ENCODE peak calls at places on chromosomes 3 and 15, in four cellular contexts. O, D, P and I are unnamed samples.
A peak's percentile ranks its signal among the peaks of the same experiment; 100 is the strongest.

GRCh38 chr3:103195201-103195600 is 760.4 kb downstream of the ZPLD1 start:
- DNase-seq in O (no peak), D (no peak), P (no peak), I (no peak)

GRCh38 chr15:42581272-42581730 is 5.9 kb downstream of the STARD9 start:
- DNase-seq in O (peak; percentile 57), D (peak; percentile 62), P (peak; percentile 29), I (peak; percentile 34)

GRCh38 chr15:74983725-74984231 is 11.6 kb upstream of the SCAMP5 start:
- DNase-seq in O (no peak), D (no peak), P (no peak), I (peak; percentile 40)

GRCh38 chr15:101613130-101614000 is 38.8 kb downstream of the TM2D3 start:
- DNase-seq in O (no peak), D (peak; percentile 65), P (no peak), I (no peak)

GRCh38 chr3:146163584-146163983 is 2.6 kb upstream of the PLOD2 start:
- DNase-seq in O (no peak), D (no peak), P (no peak), I (peak; percentile 89)

GRCh38 chr3:114758828-114759709 is 388.0 kb downstream of the ZBTB20 start:
- DNase-seq in O (no peak), D (peak; percentile 39), P (no peak), I (no peak)

GRCh38 chr3:122102191-122102935 is 47.2 kb downstream of the CD86 start:
- DNase-seq in O (no peak), D (no peak), P (no peak), I (no peak)

GRCh38 chr3:115800489-115801080 is 177.3 kb downstream of the GAP43 start:
- DNase-seq in O (no peak), D (no peak), P (no peak), I (peak; percentile 65)

GRCh38 chr15:63805993-63806980 is 27.5 kb downstream of the HERC1 start:
- DNase-seq in O (no peak), D (no peak), P (no peak), I (no peak)

GRCh38 chr3:149055575-149055974 is 30.8 kb downstream of the HLTF start:
- DNase-seq in O (no peak), D (no peak), P (no peak), I (no peak)

GRCh38 chr15:91243806-91244205 is 143.7 kb downstream of the SV2B start:
- DNase-seq in O (no peak), D (no peak), P (no peak), I (no peak)

GRCh38 chr15:74843445-74843828 is 481 bp upstream of the ULK3 start:
- DNase-seq in O (no peak), D (no peak), P (no peak), I (no peak)

GRCh38 chr3:190180268-190180667 is 59.6 kb upstream of the P3H2 start:
- DNase-seq in O (no peak), D (no peak), P (no peak), I (no peak)

GRCh38 chr3:149813367-149814281 is 609 bp downstream of the RNF13 start:
- DNase-seq in O (no peak), D (peak; percentile 47), P (peak; percentile 15), I (peak; percentile 17)

GRCh38 chr3:189404036-189404435 is 227.2 kb upstream of the TP63 start:
- DNase-seq in O (no peak), D (no peak), P (no peak), I (no peak)

GRCh38 chr3:13023251-13024055 is 49.8 kb downstream of the IQSEC1 start:
- DNase-seq in O (no peak), D (no peak), P (no peak), I (peak; percentile 13)

GRCh38 chr3:101861212-101861977 is 12.1 kb downstream of the NFKBIZ start:
- DNase-seq in O (no peak), D (no peak), P (no peak), I (no peak)

GRCh38 chr3:21140785-21141184 is 610.2 kb downstream of the ZNF385D start:
- DNase-seq in O (no peak), D (no peak), P (no peak), I (no peak)

GRCh38 chr3:61464785-61465184 is 96.6 kb upstream of the PTPRG start:
- DNase-seq in O (no peak), D (no peak), P (no peak), I (no peak)

GRCh38 chr15:90095521-90095959 is 6.7 kb downstream of the IDH2 start:
- DNase-seq in O (no peak), D (peak; percentile 70), P (no peak), I (no peak)

GRCh38 chr3:129615751-129616281 is 9.3 kb upstream of the PLXND1 start:
- DNase-seq in O (no peak), D (no peak), P (no peak), I (no peak)

GRCh38 chr3:48414376-48415250 is 15.3 kb downstream of the PLXNB1 start:
- DNase-seq in O (no peak), D (no peak), P (no peak), I (no peak)

GRCh38 chr3:150925751-150926201 is 20.5 kb upstream of the MINDY4B start:
- DNase-seq in O (peak; percentile 61), D (peak; percentile 50), P (peak; percentile 73), I (peak; percentile 49)

GRCh38 chr3:55750525-55750924 is 263.4 kb upstream of the WNT5A start:
- DNase-seq in O (no peak), D (no peak), P (no peak), I (no peak)
- TF ChIP-seq PHF8 in O (no peak), D (no peak), P (no peak), I (no peak)

GRCh38 chr3:67601919-67602608 is 52.3 kb downstream of the SUCLG2 start:
- DNase-seq in O (no peak), D (no peak), P (no peak), I (no peak)
- TF ChIP-seq RNF2 in O (no peak), D (no peak), P (no peak), I (no peak)

DNA sequence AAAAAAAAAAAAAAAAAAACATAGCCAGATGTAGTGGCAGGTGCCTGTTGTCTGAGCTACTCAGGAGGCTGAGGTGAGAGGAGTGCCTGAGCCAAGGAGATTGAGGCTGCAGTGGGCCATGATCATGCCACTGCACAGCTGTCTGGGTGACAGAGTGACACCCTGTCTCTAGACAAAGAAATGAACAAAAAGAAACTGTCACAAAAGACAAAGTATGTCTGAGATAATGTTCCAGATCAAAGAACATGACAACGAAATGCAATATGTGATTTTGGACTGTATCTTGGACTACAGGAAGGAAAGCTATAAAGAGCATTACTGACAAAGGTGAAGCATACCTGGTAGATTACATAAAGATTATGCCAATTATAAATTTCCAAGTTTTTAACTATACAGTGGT is 862.8 kb downstream of the ROBO2 start:
- DNase-seq in O (no peak), D (no peak), P (no peak), I (no peak)
- TF ChIP-seq PHF8 in O (no peak), D (no peak), P (no peak), I (no peak)

GRCh38 chr3:107117922-107118576 is 259.2 kb upstream of the CCDC54 start:
- DNase-seq in O (peak; percentile 41), D (peak; percentile 16), P (peak; percentile 11), I (peak; percentile 34)
- TF ChIP-seq RNF2 in O (no peak), D (no peak), P (no peak), I (no peak)

DNA sequence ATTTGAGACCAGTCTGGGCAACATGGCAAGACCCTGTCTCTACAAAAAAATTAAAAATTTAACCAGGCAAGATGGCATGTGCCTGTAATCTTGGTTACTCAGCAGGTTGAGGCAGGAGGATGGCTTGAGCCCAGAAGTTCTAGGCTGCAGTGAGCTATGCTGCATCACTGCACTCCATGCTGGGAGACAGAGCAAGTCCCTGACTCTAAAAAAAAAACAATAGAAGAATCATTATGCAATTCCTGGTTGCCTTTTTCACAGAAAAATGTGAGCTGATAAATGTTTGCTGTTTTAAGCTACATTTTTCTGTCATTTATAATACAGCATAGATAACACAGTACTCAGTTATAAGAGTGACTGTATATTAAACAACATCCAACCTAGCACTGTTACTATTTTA is 148.8 kb downstream of the SCAPER start:
- DNase-seq in O (no peak), D (no peak), P (no peak), I (no peak)
- TF ChIP-seq PHF8 in O (no peak), D (no peak), P (no peak), I (no peak)

GRCh38 chr15:32993285-32993684 is 201.2 kb downstream of the FMN1 start:
- DNase-seq in O (no peak), D (no peak), P (no peak), I (peak; percentile 40)
- TF ChIP-seq RNF2 in O (no peak), D (no peak), P (no peak), I (no peak)

DNA sequence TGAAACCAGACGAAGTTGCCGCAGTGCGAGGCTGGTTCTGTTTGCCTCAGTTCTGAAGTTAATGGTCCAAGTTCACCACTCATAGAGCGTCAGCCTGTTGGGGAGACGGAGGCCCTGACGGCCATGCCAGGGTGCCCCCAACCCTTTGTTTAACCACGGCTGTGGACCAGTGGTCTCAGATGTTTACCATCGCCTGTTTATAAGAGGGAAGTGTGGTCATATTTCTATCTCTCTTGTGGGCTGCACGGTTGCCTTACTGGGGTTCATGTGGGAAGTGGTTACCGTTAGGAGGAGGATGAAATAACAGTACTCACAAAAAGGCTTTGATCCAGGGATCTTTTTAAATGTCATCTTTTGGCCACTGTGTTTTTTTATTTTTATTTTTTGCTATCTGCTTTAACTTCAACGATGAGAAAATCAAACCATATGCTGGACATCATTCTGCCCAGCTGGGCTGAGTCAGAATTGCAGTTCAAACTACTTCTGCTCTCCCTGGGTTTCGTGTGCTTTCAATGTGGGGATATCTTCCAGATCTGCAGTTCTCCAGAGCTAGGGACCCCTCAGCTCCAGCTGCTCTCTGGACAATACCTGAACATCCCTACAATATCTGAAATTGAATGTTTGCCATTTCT is 17.8 kb downstream of the SMAD3 start:
- DNase-seq in O (no peak), D (no peak), P (no peak), I (no peak)
- TF ChIP-seq PHF8 in O (no peak), D (no peak), P (no peak), I (no peak)

DNA sequence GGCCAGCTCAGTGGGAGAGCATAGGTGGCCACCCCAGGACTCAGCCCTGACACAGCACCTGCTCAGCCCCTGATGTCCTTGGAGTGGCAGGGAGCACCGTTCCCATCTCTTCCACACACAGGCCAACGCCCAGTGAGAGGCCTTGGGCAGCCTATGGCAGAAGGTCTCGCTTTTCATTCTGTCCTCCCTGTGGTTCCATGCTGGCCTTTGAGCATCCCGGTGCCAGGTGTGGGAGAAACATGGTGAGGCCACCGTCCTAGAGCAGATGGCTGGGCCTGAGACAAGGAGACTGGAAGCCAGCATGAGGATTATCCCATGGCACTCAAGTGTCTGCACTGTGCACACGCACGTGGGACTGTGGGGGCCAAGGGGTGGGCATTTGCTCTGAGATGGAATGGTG is 25.1 kb downstream of the ADCY5 start:
- DNase-seq in O (no peak), D (no peak), P (no peak), I (no peak)
- TF ChIP-seq RNF2 in O (no peak), D (no peak), P (no peak), I (no peak)

DNA sequence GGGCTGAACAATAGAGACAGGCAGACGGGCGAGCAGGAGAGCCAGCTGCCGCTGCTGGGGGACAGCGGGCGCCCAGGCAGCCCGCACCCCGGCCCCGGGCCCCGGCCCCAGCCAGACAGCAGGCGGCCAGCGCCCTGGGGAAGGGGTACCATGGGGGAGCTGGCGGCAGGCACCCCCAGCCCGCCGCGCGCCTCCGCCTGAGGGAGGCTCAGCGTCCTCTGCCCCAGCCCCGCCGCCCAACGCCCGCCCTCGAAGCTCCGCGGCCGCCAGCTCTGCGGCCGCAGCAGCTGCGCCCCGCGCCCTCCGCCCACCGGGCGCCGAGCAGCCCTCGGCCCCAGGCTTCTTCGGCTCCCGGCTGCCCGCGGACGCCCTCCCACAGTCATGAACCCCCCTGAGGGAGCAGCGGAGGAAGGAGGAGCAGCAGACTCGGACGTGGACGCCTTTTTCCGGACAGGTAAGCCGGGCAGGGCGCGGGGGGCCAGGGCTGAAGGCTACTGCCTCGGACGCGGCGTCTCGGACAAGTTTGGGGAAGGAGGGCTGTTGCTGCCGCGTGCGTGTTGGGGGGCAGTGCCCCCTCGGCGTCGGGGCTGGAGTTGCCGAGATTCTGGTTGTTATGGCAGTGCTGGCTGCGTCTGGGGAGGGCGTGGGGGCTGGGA is 41.6 kb upstream of the ROPN1 start:
- DNase-seq in O (no peak), D (no peak), P (peak; percentile 26), I (peak; percentile 18)
- TF ChIP-seq PHF8 in O (peak; percentile 9), D (no peak), P (no peak), I (no peak)